ENCODE peak calls at places on chromosomes 4 and X, in six cellular contexts. One of them, this sample, is unnamed.
A peak's percentile ranks its signal among the peaks of the same experiment; 100 is the strongest.

GRCh38 chr4:89230271-89230670 is 77.3 kb downstream of the GPRIN3 start:
- DNase-seq in effector memory CD4-positive, alpha-beta T cell: no peak
- DNase-seq in esophagus squamous epithelium: no peak
- DNase-seq in cardiac muscle cell: no peak
- DNase-seq in right lobe of liver: no peak
- DNase-seq in colonic mucosa: no peak
- DNase-seq in this sample: no peak

GRCh38 chrX:103330601-103331397 is 760 bp downstream of the TCEAL7 start:
- DNase-seq in effector memory CD4-positive, alpha-beta T cell: no peak
- DNase-seq in esophagus squamous epithelium: no peak
- DNase-seq in cardiac muscle cell: peak; percentile 16
- DNase-seq in right lobe of liver: no peak
- DNase-seq in colonic mucosa: no peak
- DNase-seq in this sample: no peak

GRCh38 chrX:46569621-46570020 is 3.9 kb upstream of the CHST7 start:
- DNase-seq in effector memory CD4-positive, alpha-beta T cell: no peak
- DNase-seq in esophagus squamous epithelium: no peak
- DNase-seq in cardiac muscle cell: no peak
- DNase-seq in right lobe of liver: peak; percentile 42
- DNase-seq in colonic mucosa: no peak
- DNase-seq in this sample: no peak

GRCh38 chr4:7124643-7125442 is 57.0 kb upstream of the GRPEL1 start:
- DNase-seq in effector memory CD4-positive, alpha-beta T cell: no peak
- DNase-seq in esophagus squamous epithelium: no peak
- DNase-seq in cardiac muscle cell: peak; percentile 91
- DNase-seq in right lobe of liver: peak; percentile 67
- DNase-seq in colonic mucosa: peak; percentile 34
- DNase-seq in this sample: peak; percentile 84

GRCh38 chrX:20320461-20321159 is 53.9 kb upstream of the RPS6KA3 start:
- DNase-seq in effector memory CD4-positive, alpha-beta T cell: no peak
- DNase-seq in esophagus squamous epithelium: no peak
- DNase-seq in cardiac muscle cell: no peak
- DNase-seq in right lobe of liver: no peak
- DNase-seq in colonic mucosa: no peak
- DNase-seq in this sample: peak; percentile 52

GRCh38 chr4:188989371-188989770 is 850.1 kb downstream of the TRIML1 start:
- DNase-seq in effector memory CD4-positive, alpha-beta T cell: no peak
- DNase-seq in esophagus squamous epithelium: no peak
- DNase-seq in cardiac muscle cell: no peak
- DNase-seq in right lobe of liver: no peak
- DNase-seq in colonic mucosa: no peak
- DNase-seq in this sample: peak; percentile 66

GRCh38 chrX:21745756-21746155 is 12.2 kb downstream of the SMPX start:
- DNase-seq in effector memory CD4-positive, alpha-beta T cell: peak; percentile 26
- DNase-seq in esophagus squamous epithelium: no peak
- DNase-seq in cardiac muscle cell: peak; percentile 33
- DNase-seq in right lobe of liver: peak; percentile 42
- DNase-seq in colonic mucosa: peak; percentile 47
- DNase-seq in this sample: peak; percentile 63

GRCh38 chr4:165826166-165826565 is 46.9 kb upstream of the TLL1 start:
- DNase-seq in effector memory CD4-positive, alpha-beta T cell: no peak
- DNase-seq in esophagus squamous epithelium: no peak
- DNase-seq in cardiac muscle cell: no peak
- DNase-seq in right lobe of liver: no peak
- DNase-seq in colonic mucosa: no peak
- DNase-seq in this sample: no peak

GRCh38 chr4:76307670-76308014 is 1.1 kb downstream of the STBD1 start:
- DNase-seq in effector memory CD4-positive, alpha-beta T cell: no peak
- DNase-seq in esophagus squamous epithelium: no peak
- DNase-seq in cardiac muscle cell: no peak
- DNase-seq in right lobe of liver: peak; percentile 85
- DNase-seq in colonic mucosa: peak; percentile 30
- DNase-seq in this sample: no peak

GRCh38 chrX:17377795-17378194 is 2.8 kb downstream of the NHS start:
- DNase-seq in effector memory CD4-positive, alpha-beta T cell: no peak
- DNase-seq in esophagus squamous epithelium: no peak
- DNase-seq in cardiac muscle cell: no peak
- DNase-seq in right lobe of liver: no peak
- DNase-seq in colonic mucosa: no peak
- DNase-seq in this sample: no peak

GRCh38 chr4:163332526-163333405 is at the start of gene NPY1R:
- DNase-seq in effector memory CD4-positive, alpha-beta T cell: no peak
- DNase-seq in esophagus squamous epithelium: no peak
- DNase-seq in cardiac muscle cell: peak; percentile 87
- DNase-seq in right lobe of liver: peak; percentile 76
- DNase-seq in colonic mucosa: peak; percentile 79
- DNase-seq in this sample: peak; percentile 70

GRCh38 chrX:53211391-53211978 is 13.5 kb downstream of the KDM5C start:
- DNase-seq in effector memory CD4-positive, alpha-beta T cell: no peak
- DNase-seq in esophagus squamous epithelium: no peak
- DNase-seq in cardiac muscle cell: no peak
- DNase-seq in right lobe of liver: no peak
- DNase-seq in colonic mucosa: no peak
- DNase-seq in this sample: peak; percentile 89

GRCh38 chr4:65089666-65090065 is 580.6 kb downstream of the EPHA5 start:
- DNase-seq in effector memory CD4-positive, alpha-beta T cell: no peak
- DNase-seq in esophagus squamous epithelium: no peak
- DNase-seq in cardiac muscle cell: peak; percentile 1
- DNase-seq in right lobe of liver: no peak
- DNase-seq in colonic mucosa: no peak
- DNase-seq in this sample: peak; percentile 83

GRCh38 chr4:83356899-83357661 is 22.4 kb upstream of the HPSE start:
- DNase-seq in effector memory CD4-positive, alpha-beta T cell: no peak
- DNase-seq in esophagus squamous epithelium: no peak
- DNase-seq in cardiac muscle cell: peak; percentile 96
- DNase-seq in right lobe of liver: no peak
- DNase-seq in colonic mucosa: no peak
- DNase-seq in this sample: peak; percentile 92

GRCh38 chr4:151671541-151672059 is 89.2 kb downstream of the GATB start:
- DNase-seq in effector memory CD4-positive, alpha-beta T cell: no peak
- DNase-seq in esophagus squamous epithelium: no peak
- DNase-seq in cardiac muscle cell: peak; percentile 40
- DNase-seq in right lobe of liver: no peak
- DNase-seq in colonic mucosa: no peak
- DNase-seq in this sample: no peak

GRCh38 chr4:47031011-47031678 is at the start of gene GABRB1:
- DNase-seq in effector memory CD4-positive, alpha-beta T cell: no peak
- DNase-seq in esophagus squamous epithelium: no peak
- DNase-seq in cardiac muscle cell: peak; percentile 55
- DNase-seq in right lobe of liver: peak; percentile 77
- DNase-seq in colonic mucosa: peak; percentile 74
- DNase-seq in this sample: no peak

GRCh38 chrX:97790850-97791249 is 907.1 kb downstream of the RPA4 start:
- DNase-seq in effector memory CD4-positive, alpha-beta T cell: no peak
- DNase-seq in esophagus squamous epithelium: no peak
- DNase-seq in cardiac muscle cell: no peak
- DNase-seq in right lobe of liver: no peak
- DNase-seq in colonic mucosa: no peak
- DNase-seq in this sample: no peak

GRCh38 chrX:110346681-110347080 is 12.0 kb upstream of the RTL9 start:
- DNase-seq in effector memory CD4-positive, alpha-beta T cell: no peak
- DNase-seq in esophagus squamous epithelium: no peak
- DNase-seq in cardiac muscle cell: peak; percentile 40
- DNase-seq in right lobe of liver: no peak
- DNase-seq in colonic mucosa: no peak
- DNase-seq in this sample: no peak

GRCh38 chr4:79498282-79498681 is 90.3 kb upstream of the GK2 start:
- DNase-seq in effector memory CD4-positive, alpha-beta T cell: no peak
- DNase-seq in esophagus squamous epithelium: no peak
- DNase-seq in cardiac muscle cell: no peak
- DNase-seq in right lobe of liver: no peak
- DNase-seq in colonic mucosa: no peak
- DNase-seq in this sample: no peak

GRCh38 chrX:69503228-69503834 is 795 bp upstream of the NALF2 start:
- DNase-seq in effector memory CD4-positive, alpha-beta T cell: no peak
- DNase-seq in esophagus squamous epithelium: no peak
- DNase-seq in cardiac muscle cell: peak; percentile 54
- DNase-seq in right lobe of liver: no peak
- DNase-seq in colonic mucosa: no peak
- DNase-seq in this sample: no peak

GRCh38 chrX:12984629-12985303 is 9.9 kb downstream of the TMSB4X start:
- DNase-seq in effector memory CD4-positive, alpha-beta T cell: no peak
- DNase-seq in esophagus squamous epithelium: no peak
- DNase-seq in cardiac muscle cell: peak; percentile 56
- DNase-seq in right lobe of liver: no peak
- DNase-seq in colonic mucosa: no peak
- DNase-seq in this sample: peak; percentile 95
- H3K4me3 ChIP-seq in effector memory CD4-positive, alpha-beta T cell: peak overlapping the region; percentile 1
- H3K4me3 ChIP-seq in esophagus squamous epithelium: no peak overlapping the region
- H3K4me3 ChIP-seq in cardiac muscle cell: no peak overlapping the region
- H3K4me3 ChIP-seq in right lobe of liver: no peak overlapping the region
- H3K4me3 ChIP-seq in colonic mucosa: no peak overlapping the region
- H3K4me3 ChIP-seq in this sample: peak overlapping the region; percentile 34

DNA sequence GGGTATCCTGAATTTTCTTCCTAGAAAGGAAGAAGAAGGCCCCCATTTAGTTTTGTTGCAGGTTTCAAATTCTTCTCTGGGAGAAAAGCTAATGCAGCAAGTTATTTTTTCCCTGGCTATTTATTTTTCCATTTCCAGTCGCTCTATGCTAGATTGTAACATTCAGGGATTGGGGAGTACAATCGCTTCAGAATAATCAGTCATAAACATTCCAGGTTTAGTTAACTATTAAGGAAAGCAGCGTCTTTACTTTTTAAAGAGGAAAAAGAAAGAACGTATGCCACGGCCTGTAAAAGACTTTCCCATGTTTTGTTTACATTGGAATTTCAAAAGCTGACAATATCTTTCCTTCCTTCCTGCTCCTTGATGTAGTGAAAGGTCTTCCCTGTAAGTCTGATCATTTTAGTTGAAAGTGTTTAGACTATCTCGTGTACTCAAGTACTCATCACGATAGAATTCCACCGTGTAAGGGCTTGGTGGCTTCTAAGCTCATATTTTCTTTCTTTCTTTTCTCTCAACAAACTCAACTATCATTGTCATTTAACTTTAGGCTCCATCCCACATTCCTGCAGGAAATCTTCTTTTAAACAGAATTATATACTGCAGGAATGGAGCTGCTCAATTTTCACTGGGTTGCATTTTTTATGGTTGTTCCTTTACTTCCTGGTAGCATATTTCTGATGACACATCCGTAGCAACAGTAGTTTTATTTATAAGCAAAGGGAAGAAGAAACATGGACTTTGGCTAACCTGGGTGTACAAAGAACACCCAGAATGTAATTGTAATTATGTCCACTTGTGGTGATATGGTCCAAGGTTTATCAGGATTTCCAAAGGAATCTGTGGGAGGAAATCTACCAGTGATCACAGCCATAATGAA is 213.1 kb upstream of the FAT1 start:
- DNase-seq in effector memory CD4-positive, alpha-beta T cell: no peak
- DNase-seq in esophagus squamous epithelium: no peak
- DNase-seq in cardiac muscle cell: peak; percentile 87
- DNase-seq in right lobe of liver: no peak
- DNase-seq in colonic mucosa: no peak
- DNase-seq in this sample: peak; percentile 79
- H3K4me3 ChIP-seq in effector memory CD4-positive, alpha-beta T cell: no peak overlapping the region
- H3K4me3 ChIP-seq in esophagus squamous epithelium: no peak overlapping the region
- H3K4me3 ChIP-seq in cardiac muscle cell: no peak overlapping the region
- H3K4me3 ChIP-seq in right lobe of liver: no peak overlapping the region
- H3K4me3 ChIP-seq in colonic mucosa: no peak overlapping the region
- H3K4me3 ChIP-seq in this sample: peak overlapping the region; percentile 54

GRCh38 chrX:23334536-23334870 is at the start of gene PTCHD1:
- DNase-seq in effector memory CD4-positive, alpha-beta T cell: no peak
- DNase-seq in esophagus squamous epithelium: no peak
- DNase-seq in cardiac muscle cell: no peak
- DNase-seq in right lobe of liver: no peak
- DNase-seq in colonic mucosa: no peak
- DNase-seq in this sample: no peak

GRCh38 chrX:23332101-23332887 is 2.4 kb upstream of the PTCHD1 start:
- DNase-seq in effector memory CD4-positive, alpha-beta T cell: no peak
- DNase-seq in esophagus squamous epithelium: no peak
- DNase-seq in cardiac muscle cell: no peak
- DNase-seq in right lobe of liver: no peak
- DNase-seq in colonic mucosa: no peak
- DNase-seq in this sample: no peak

GRCh38 chrX:23333842-23334535 is 660 bp upstream of the PTCHD1 start:
- DNase-seq in effector memory CD4-positive, alpha-beta T cell: no peak
- DNase-seq in esophagus squamous epithelium: no peak
- DNase-seq in cardiac muscle cell: no peak
- DNase-seq in right lobe of liver: no peak
- DNase-seq in colonic mucosa: peak; percentile 23
- DNase-seq in this sample: no peak

GRCh38 chrX:23332888-23333821 is 1.5 kb upstream of the PTCHD1 start:
- DNase-seq in effector memory CD4-positive, alpha-beta T cell: no peak
- DNase-seq in esophagus squamous epithelium: no peak
- DNase-seq in cardiac muscle cell: no peak
- DNase-seq in right lobe of liver: no peak
- DNase-seq in colonic mucosa: no peak
- DNase-seq in this sample: no peak

GRCh38 chrX:23334871-23335599 is 386 bp downstream of the PTCHD1 start:
- DNase-seq in effector memory CD4-positive, alpha-beta T cell: no peak
- DNase-seq in esophagus squamous epithelium: no peak
- DNase-seq in cardiac muscle cell: no peak
- DNase-seq in right lobe of liver: no peak
- DNase-seq in colonic mucosa: no peak
- DNase-seq in this sample: no peak
- H3K4me3 ChIP-seq in effector memory CD4-positive, alpha-beta T cell: no peak overlapping the region
- H3K4me3 ChIP-seq in esophagus squamous epithelium: peak overlapping the region; percentile 23
- H3K4me3 ChIP-seq in cardiac muscle cell: peak overlapping the region; percentile 36
- H3K4me3 ChIP-seq in right lobe of liver: no peak overlapping the region
- H3K4me3 ChIP-seq in colonic mucosa: peak overlapping the region; percentile 7
- H3K4me3 ChIP-seq in this sample: no peak overlapping the region

GRCh38 chr4:145531791-145532190 is 50.1 kb downstream of the SMAD1 start:
- DNase-seq in effector memory CD4-positive, alpha-beta T cell: no peak
- DNase-seq in esophagus squamous epithelium: no peak
- DNase-seq in cardiac muscle cell: no peak
- DNase-seq in right lobe of liver: no peak
- DNase-seq in colonic mucosa: no peak
- DNase-seq in this sample: no peak

GRCh38 chr4:145528601-145529000 is 46.9 kb downstream of the SMAD1 start:
- DNase-seq in effector memory CD4-positive, alpha-beta T cell: no peak
- DNase-seq in esophagus squamous epithelium: no peak
- DNase-seq in cardiac muscle cell: no peak
- DNase-seq in right lobe of liver: no peak
- DNase-seq in colonic mucosa: no peak
- DNase-seq in this sample: no peak

GRCh38 chr4:145531193-145531592 is 49.5 kb downstream of the SMAD1 start:
- DNase-seq in effector memory CD4-positive, alpha-beta T cell: no peak
- DNase-seq in esophagus squamous epithelium: no peak
- DNase-seq in cardiac muscle cell: no peak
- DNase-seq in right lobe of liver: no peak
- DNase-seq in colonic mucosa: no peak
- DNase-seq in this sample: no peak

GRCh38 chr4:145530189-145530588 is 48.5 kb downstream of the SMAD1 start:
- DNase-seq in effector memory CD4-positive, alpha-beta T cell: no peak
- DNase-seq in esophagus squamous epithelium: no peak
- DNase-seq in cardiac muscle cell: no peak
- DNase-seq in right lobe of liver: no peak
- DNase-seq in colonic mucosa: no peak
- DNase-seq in this sample: no peak

DNA sequence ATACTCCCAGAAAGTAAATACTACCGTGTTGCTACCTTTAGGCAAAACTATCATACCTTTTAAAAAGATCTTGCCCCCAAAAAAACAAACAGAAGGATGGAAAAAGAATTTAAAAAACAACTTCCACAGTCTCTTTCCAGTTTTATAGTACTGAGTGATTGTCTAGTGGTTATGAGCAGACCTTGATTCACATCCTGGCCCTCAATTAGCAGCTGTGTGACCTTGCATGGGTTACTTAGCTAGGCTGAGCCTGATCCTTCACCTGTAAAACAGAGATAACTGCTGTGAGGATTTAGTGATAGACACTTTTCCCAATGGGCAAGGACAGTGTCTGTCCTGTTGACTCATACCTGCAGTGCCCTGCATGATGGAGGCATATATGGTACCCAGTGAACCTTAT is 49.0 kb downstream of the SMAD1 start:
- DNase-seq in effector memory CD4-positive, alpha-beta T cell: no peak
- DNase-seq in esophagus squamous epithelium: no peak
- DNase-seq in cardiac muscle cell: no peak
- DNase-seq in right lobe of liver: no peak
- DNase-seq in colonic mucosa: no peak
- DNase-seq in this sample: peak; percentile 72
- H3K4me3 ChIP-seq in effector memory CD4-positive, alpha-beta T cell: no peak overlapping the region
- H3K4me3 ChIP-seq in esophagus squamous epithelium: no peak overlapping the region
- H3K4me3 ChIP-seq in cardiac muscle cell: no peak overlapping the region
- H3K4me3 ChIP-seq in right lobe of liver: no peak overlapping the region
- H3K4me3 ChIP-seq in colonic mucosa: no peak overlapping the region
- H3K4me3 ChIP-seq in this sample: no peak overlapping the region

This sample was measured in PC-3.